ENCODE peak calls at places on chromosomes 13 and 19, in ten cellular contexts. C, A, X, W, G, O, Q, B, R and Z are unnamed samples.

GRCh38 chr19:13506550-13506878 is 235 bp upstream of the CACNA1A start:
- DNase-seq in X (no peak), O (no peak), B (no peak), W (no peak), Q (no peak), A (no peak), C (no peak), R (peak; percentile 54), G (no peak), Z (no peak)

GRCh38 chr19:44846455-44847143 is 502 bp downstream of the NECTIN2 start:
- DNase-seq in O (no peak), Q (peak; percentile 35), B (no peak), W (peak; percentile 32), C (no peak), X (no peak), A (peak; percentile 48), R (peak; percentile 95), G (no peak), Z (no peak)

GRCh38 chr19:1705367-1705766 is 47.9 kb upstream of the ONECUT3 start:
- DNase-seq in O (no peak), G (no peak), X (no peak), C (no peak), W (no peak), R (no peak), B (no peak), A (no peak), Q (no peak), Z (no peak)

GRCh38 chr13:79686441-79686840 is 205.5 kb downstream of the NDFIP2 start:
- DNase-seq in R (no peak), A (no peak), Q (no peak), X (no peak), C (no peak), W (no peak), O (no peak), G (no peak), B (no peak), Z (no peak)

GRCh38 chr13:64928704-64929499 is 2301.2 kb downstream of the PCDH9 start:
- DNase-seq in Q (no peak), A (no peak), B (no peak), W (peak; percentile 77), X (no peak), R (no peak), O (no peak), G (no peak), C (no peak), Z (no peak)

GRCh38 chr13:46565808-46566750 is 13.1 kb downstream of the LRCH1 start:
- DNase-seq in W (no peak), Q (no peak), B (no peak), A (no peak), O (no peak), G (no peak), C (no peak), X (no peak), R (no peak), Z (no peak)

GRCh38 chr13:19888799-19889198 is 25.4 kb upstream of the ZMYM5 start:
- DNase-seq in R (no peak), O (no peak), W (peak; percentile 22), A (no peak), C (no peak), X (no peak), B (no peak), Q (no peak), G (no peak), Z (no peak)

GRCh38 chr19:48928164-48929005 is 5.1 kb upstream of the DHDH start:
- DNase-seq in A (no peak), Q (peak; percentile 86), G (peak; percentile 82), R (no peak), B (no peak), W (no peak), O (no peak), C (no peak), X (no peak), Z (no peak)

GRCh38 chr19:46390121-46390858 is 23.1 kb downstream of the CCDC8 start:
- DNase-seq in G (no peak), A (no peak), W (no peak), C (no peak), R (no peak), B (no peak), O (no peak), X (no peak), Q (no peak), Z (no peak)

GRCh38 chr19:30096596-30097370 is 154.7 kb downstream of the URI1 start:
- DNase-seq in B (peak; percentile 68), R (no peak), C (no peak), X (no peak), Q (no peak), O (no peak), A (no peak), W (no peak), G (no peak), Z (no peak)

GRCh38 chr13:39417131-39417530 is 185.9 kb downstream of the LHFPL6 start:
- DNase-seq in W (no peak), G (no peak), A (no peak), R (no peak), X (no peak), Q (no peak), B (no peak), C (no peak), O (no peak), Z (no peak)

GRCh38 chr19:44718441-44719261 is 19.7 kb downstream of the CEACAM16 start:
- DNase-seq in R (peak; percentile 74), X (peak; percentile 85), Q (no peak), O (no peak), C (no peak), B (peak; percentile 57), G (peak; percentile 93), W (peak; percentile 98), A (peak; percentile 81), Z (no peak)

GRCh38 chr13:32840840-32841713 is 175.1 kb upstream of the KL start:
- DNase-seq in O (no peak), X (no peak), G (peak; percentile 30), R (peak; percentile 16), C (peak; percentile 14), W (no peak), A (no peak), B (no peak), Q (no peak), Z (peak; percentile 12)

DNA sequence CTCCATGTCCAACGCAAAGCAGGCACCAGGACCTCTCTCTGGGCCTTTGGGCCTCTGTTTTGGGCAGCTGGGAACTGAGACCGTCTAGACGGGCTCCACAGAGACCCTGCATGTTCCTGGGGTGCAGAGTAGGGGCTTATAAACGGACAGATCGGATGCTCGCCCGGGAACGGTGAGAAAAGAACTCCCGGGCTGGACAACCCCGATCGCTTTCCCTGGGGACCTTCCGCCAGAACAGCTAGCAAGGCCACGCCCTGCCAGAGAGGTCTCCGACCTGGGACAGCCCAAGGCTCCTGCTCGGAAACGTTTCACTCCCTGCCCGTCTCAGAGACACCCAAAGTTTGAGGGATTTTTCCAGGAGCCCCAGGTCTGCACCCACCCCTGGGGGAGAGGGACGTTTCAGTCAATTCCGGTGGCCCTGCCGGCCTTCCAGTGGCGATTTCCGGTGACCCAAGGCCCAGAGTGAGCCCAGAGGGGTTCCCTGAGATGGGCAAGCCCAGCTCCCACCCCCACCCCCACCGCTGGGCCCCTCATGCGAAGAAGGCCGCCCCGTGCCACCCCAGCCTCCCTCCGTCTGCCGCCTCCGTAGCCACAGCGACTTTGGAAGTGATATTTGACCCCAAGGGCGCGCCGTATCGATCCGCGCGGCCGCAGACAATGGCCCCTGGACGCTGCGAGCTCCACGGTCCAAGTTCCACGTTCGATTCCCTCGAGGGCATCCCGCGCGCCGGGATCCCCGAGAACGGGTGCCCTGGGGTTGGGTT is 1.7 kb downstream of the NR2F6 start:
- DNase-seq in X (no peak), O (no peak), A (peak; percentile 70), C (no peak), R (peak; percentile 71), G (peak; percentile 60), W (no peak), B (peak; percentile 85), Q (no peak), Z (no peak)
- TF ChIP-seq POLR2A in X (no peak), O (no peak), A (peak; percentile 31), C (no peak), R (no peak), G (no peak), W (no peak), B (no peak), Q (no peak), Z (no peak)

DNA sequence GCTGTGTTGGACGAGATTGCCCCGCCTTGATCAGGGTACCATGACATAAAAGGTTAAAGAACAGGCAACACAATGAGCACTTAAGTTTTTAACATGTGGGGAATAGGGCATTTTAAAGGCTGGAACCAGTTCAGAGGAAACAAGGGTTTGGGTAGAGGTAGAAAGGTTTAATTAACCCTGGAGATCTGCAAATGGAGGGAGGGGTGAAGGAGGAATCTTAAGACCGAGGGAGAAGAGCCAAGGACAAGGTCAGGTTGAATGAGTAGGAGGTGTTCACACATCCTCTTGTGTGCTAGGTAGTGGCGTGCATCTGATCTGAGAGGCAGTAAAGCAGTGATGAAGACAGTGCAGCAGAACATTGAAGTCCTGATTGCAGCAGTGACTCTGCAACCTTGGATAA is 28.5 kb downstream of the SKA3 start:
- DNase-seq in C (no peak), W (no peak), B (no peak), X (no peak), R (no peak), O (no peak), G (no peak), A (no peak), Q (no peak), Z (no peak)
- TF ChIP-seq POLR2AphosphoS5 in C (peak; percentile 91), W (no peak), B (no peak), X (no peak), R (peak; percentile 92), O (no peak), G (no peak), A (no peak), Q (no peak), Z (peak; percentile 82)

DNA sequence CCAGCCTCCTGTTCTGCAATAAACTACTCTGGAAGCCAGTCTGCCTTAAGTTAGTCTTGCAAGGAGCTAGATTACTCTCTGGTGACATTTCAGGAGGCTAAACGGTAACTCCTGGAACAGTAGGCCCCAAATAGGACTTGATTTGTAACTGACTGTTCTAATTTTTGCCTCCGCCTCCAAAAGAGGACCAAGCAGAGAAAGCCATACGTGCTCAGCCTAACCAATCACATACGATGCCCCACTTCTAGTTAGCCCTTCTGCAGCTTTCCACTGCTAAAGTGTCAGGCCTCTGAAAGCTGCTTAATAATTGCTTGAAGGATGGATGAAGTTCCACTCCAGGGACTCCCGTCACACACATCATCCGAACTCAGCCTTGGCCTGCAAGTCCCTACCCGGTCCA is 749 bp downstream of the ZNF805 start:
- DNase-seq in R (no peak), W (peak; percentile 32), Q (no peak), C (no peak), O (peak; percentile 32), G (no peak), B (no peak), A (no peak), X (no peak), Z (no peak)
- TF ChIP-seq POLR2A in R (no peak), W (no peak), Q (no peak), C (no peak), O (no peak), G (no peak), B (no peak), A (no peak), X (no peak), Z (no peak)

DNA sequence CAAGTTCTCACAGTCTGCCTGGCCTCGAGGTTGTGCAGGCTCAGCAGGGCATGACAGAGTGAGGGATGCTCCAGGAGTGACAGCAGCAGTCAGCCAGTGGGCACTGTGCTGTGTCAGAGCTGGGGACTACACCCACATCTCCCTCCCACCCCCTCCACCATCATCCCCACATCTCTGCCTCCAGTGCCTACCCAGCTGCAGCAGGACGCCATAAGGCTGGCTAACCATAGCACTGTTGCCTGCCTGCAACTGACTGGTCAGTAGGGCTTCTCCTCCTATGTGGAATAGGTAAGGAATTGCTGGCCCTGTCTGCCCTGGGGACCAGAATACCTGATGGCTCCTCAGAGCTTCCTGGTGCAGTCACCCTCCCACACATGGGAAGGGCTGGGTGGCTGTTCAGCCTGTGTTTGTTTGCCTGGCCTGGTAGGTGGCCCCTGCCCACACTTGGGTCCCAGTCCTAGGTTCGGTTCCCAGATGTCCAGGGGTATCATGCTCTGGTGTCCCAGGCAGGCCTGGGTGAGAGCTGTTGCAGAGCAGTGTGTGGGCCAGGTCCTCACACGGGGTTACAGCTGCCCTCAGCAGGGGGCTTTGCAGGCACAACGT is 15.7 kb downstream of the GPI start:
- DNase-seq in O (no peak), R (no peak), W (no peak), X (no peak), C (no peak), G (no peak), Q (no peak), A (no peak), B (no peak), Z (no peak)
- TF ChIP-seq POLR2AphosphoS5 in O (no peak), R (no peak), W (no peak), X (no peak), C (no peak), G (no peak), Q (no peak), A (no peak), B (no peak), Z (no peak)